ENCODE peak calls at places on chromosomes 6 and 20, in four cellular contexts. J is progenitor cell of endocrine pancreas, D is SW480, M is left ventricle myocardium inferior. P is an unnamed sample.

GRCh38 chr6:166361080-166361429 is 18.7 kb upstream of the SFT2D1 start:
- DNase-seq in D (no peak), M (peak; percentile 45), J (no peak), P (no peak)

GRCh38 chr20:56215115-56215514 is 33.4 kb upstream of the MC3R start:
- DNase-seq in D (no peak), J (no peak), M (no peak), P (no peak)

GRCh38 chr20:5495939-5496338 is 179.2 kb upstream of the PROKR2 start:
- DNase-seq in M (no peak), J (no peak), D (no peak), P (no peak)

GRCh38 chr6:144283781-144284473 is 1.2 kb upstream of the UTRN start:
- DNase-seq in J (no peak), M (no peak), D (peak; percentile 10), P (no peak)

GRCh38 chr6:151002562-151002961 is 137.1 kb downstream of the MTHFD1L start:
- DNase-seq in D (no peak), J (no peak), M (no peak), P (no peak)

GRCh38 chr6:138188278-138188923 is 26.7 kb downstream of the ARFGEF3 start:
- DNase-seq in J (no peak), M (no peak), D (no peak), P (no peak)

GRCh38 chr20:38873050-38873581 is 53.1 kb upstream of the FAM83D start:
- DNase-seq in J (no peak), D (no peak), M (no peak), P (no peak)

GRCh38 chr6:43096451-43097097 is 20.5 kb downstream of the PTK7 start:
- DNase-seq in J (peak; percentile 22), D (peak; percentile 68), M (no peak), P (peak; percentile 77)

P was measured in upper lobe of left lung.